ENCODE peak calls at places on chromosomes 6 and 20, in nine cellular contexts. N, G, U, P, R, S, D, E and F are unnamed samples.

GRCh38 chr6:43269273-43270007 is 26.2 kb downstream of the TTBK1 start:
- DNase-seq in N (peak; percentile 68), G (peak; percentile 45), U (no peak), P (peak; percentile 38), R (no peak), S (peak; percentile 43), D (no peak), E (no peak), F (peak; percentile 68)

GRCh38 chr6:104789770-104790190 is 69.9 kb downstream of the HACE1 start:
- DNase-seq in N (no peak), G (peak; percentile 48), U (peak; percentile 69), P (no peak), R (peak; percentile 50), S (no peak), D (no peak), E (no peak), F (no peak)

GRCh38 chr20:49768204-49769124 is 44.2 kb upstream of the SLC9A8 start:
- DNase-seq in N (peak; percentile 68), G (no peak), U (peak; percentile 90), P (peak; percentile 81), R (peak; percentile 100), S (peak; percentile 34), D (peak; percentile 81), E (peak; percentile 72), F (peak; percentile 74)

GRCh38 chr6:51450248-51450957 is 631.7 kb downstream of the TFAP2B start:
- DNase-seq in N (no peak), G (no peak), U (no peak), P (no peak), R (no peak), S (no peak), D (no peak), E (no peak), F (no peak)

GRCh38 chr6:109478222-109478805 is 4.7 kb downstream of the ZBTB24 start:
- DNase-seq in N (no peak), G (no peak), U (no peak), P (no peak), R (no peak), S (no peak), D (no peak), E (no peak), F (no peak)

GRCh38 chr6:99138445-99138844 is 190.7 kb upstream of the FBXL4 start:
- DNase-seq in N (no peak), G (no peak), U (no peak), P (no peak), R (no peak), S (no peak), D (no peak), E (no peak), F (no peak)

GRCh38 chr6:3489032-3489757 is 32.3 kb upstream of the SLC22A23 start:
- DNase-seq in N (no peak), G (no peak), U (peak; percentile 81), P (no peak), R (peak; percentile 47), S (no peak), D (no peak), E (no peak), F (peak; percentile 88)

GRCh38 chr6:139752086-139752485 is 377.6 kb upstream of the CITED2 start:
- DNase-seq in N (no peak), G (no peak), U (no peak), P (no peak), R (no peak), S (no peak), D (no peak), E (no peak), F (no peak)

GRCh38 chr20:25310921-25311728 is 63.2 kb downstream of the PYGB start:
- DNase-seq in N (peak; percentile 36), G (no peak), U (peak; percentile 93), P (no peak), R (peak; percentile 44), S (no peak), D (no peak), E (no peak), F (no peak)

GRCh38 chr6:3612341-3613041 is 139.0 kb downstream of the PXDC1 start:
- DNase-seq in N (no peak), G (no peak), U (peak; percentile 94), P (no peak), R (peak; percentile 94), S (no peak), D (peak; percentile 37), E (no peak), F (no peak)

GRCh38 chr6:14555804-14556203 is 438.2 kb downstream of the CD83 start:
- DNase-seq in N (no peak), G (no peak), U (no peak), P (no peak), R (no peak), S (no peak), D (no peak), E (no peak), F (no peak)

GRCh38 chr6:4664117-4664626 is 112.0 kb upstream of the CDYL start:
- DNase-seq in N (no peak), G (no peak), U (peak; percentile 91), P (no peak), R (no peak), S (peak; percentile 20), D (peak; percentile 89), E (peak; percentile 78), F (no peak)

GRCh38 chr20:39825524-39825923 is 863.4 kb downstream of the DHX35 start:
- DNase-seq in N (no peak), G (no peak), U (no peak), P (no peak), R (no peak), S (no peak), D (no peak), E (no peak), F (no peak)

GRCh38 chr20:8964944-8965562 is 103.8 kb upstream of the PLCB4 start:
- DNase-seq in N (no peak), G (no peak), U (no peak), P (no peak), R (no peak), S (no peak), D (no peak), E (no peak), F (no peak)

GRCh38 chr6:132964868-132965382 is 150.6 kb downstream of the RPS12 start:
- DNase-seq in N (no peak), G (no peak), U (no peak), P (no peak), R (no peak), S (no peak), D (no peak), E (no peak), F (no peak)
- TF ChIP-seq CTCF in N (no peak), G (no peak), U (no peak), P (no peak), R (peak; percentile 25), S (no peak), D (no peak), E (no peak), F (no peak)

GRCh38 chr20:31707258-31707615 is 15.4 kb downstream of the BCL2L1 start:
- DNase-seq in N (no peak), G (no peak), U (no peak), P (no peak), R (no peak), S (no peak), D (no peak), E (no peak), F (no peak)

GRCh38 chr20:31706607-31707257 is 15.9 kb downstream of the BCL2L1 start:
- DNase-seq in N (peak; percentile 71), G (no peak), U (no peak), P (no peak), R (peak; percentile 46), S (no peak), D (no peak), E (no peak), F (no peak)

GRCh38 chr20:31705598-31706597 is 16.8 kb downstream of the BCL2L1 start:
- DNase-seq in N (no peak), G (peak; percentile 89), U (no peak), P (no peak), R (no peak), S (no peak), D (no peak), E (no peak), F (peak; percentile 38)

GRCh38 chr20:31705191-31705590 is 17.5 kb downstream of the BCL2L1 start:
- DNase-seq in N (no peak), G (no peak), U (no peak), P (no peak), R (no peak), S (no peak), D (no peak), E (no peak), F (no peak)

DNA sequence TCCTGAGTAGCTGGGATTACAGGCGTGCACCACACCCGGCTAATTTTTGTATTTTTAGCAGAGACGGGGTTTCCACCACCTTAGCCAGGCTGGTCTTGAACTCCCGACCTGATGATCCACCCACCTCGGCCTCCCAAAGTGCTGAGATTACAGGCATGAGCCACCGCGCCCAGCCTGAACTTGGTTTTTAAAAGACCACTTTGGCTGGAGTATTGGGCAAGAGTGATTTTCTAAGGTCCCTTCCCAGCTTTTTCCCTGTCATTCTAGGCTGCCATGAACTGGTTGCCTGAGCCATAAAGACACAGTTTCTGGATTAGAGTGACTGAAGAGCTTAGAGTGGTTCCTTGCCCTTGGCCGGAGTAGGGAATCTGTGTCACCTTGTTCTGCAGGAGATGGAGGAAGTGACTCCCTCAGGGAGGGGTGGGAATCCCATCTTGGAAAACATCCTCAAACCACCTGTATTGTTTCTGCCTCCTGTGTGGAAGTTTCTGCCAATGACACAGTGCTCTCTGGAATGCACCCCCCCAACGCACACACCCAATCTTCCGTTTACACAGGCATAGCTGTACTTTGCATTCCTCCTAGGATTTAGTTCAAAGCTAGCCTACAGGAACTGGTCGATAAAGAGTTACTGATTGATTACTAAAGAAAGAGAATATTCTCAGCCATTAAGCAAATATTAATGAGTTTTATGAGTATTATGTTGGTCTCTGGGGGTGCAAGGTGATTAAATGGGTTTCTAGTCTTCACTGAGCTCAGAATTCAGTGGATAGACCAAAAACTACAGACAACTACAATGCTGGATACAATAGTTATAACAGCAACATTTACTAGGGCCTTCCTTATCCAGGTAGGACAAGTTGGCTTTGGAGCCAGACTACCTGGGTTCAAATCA is 18.2 kb downstream of the BCL2L1 start:
- DNase-seq in N (peak; percentile 76), G (no peak), U (peak; percentile 85), P (no peak), R (peak; percentile 98), S (peak; percentile 86), D (peak; percentile 34), E (no peak), F (peak; percentile 77)
- H3K4me1 ChIP-seq in N (peaks cover 79% of the 10 kb centered on the region), G (peaks cover 71% of the 10 kb centered on the region), U (peaks cover 22% of the 10 kb centered on the region), P (no peaks in the 10 kb centered on the region), R (peaks cover 90% of the 10 kb centered on the region), S (peaks cover 86% of the 10 kb centered on the region), D (no peaks in the 10 kb centered on the region), E (peaks cover 82% of the 10 kb centered on the region), F (peaks cover 11% of the 10 kb centered on the region)

DNA sequence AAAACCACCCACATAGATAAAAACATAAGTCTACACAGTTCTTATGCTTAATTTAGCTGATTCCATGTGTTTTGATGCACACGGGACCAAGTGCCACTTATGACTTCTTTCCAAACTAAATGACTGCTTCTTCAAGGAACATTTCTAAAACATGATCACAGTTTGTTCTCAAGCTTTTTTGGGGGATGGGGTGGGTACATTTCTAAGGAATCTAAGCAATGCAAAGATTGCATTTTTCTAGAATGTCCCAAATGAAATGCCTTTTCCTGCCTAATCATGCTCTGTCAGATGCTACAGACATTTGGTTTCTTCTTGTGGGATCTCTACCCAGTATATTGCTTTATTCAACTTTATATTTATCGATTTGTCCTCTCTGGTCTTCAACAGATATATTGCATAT is 496.8 kb upstream of the JAG1 start:
- DNase-seq in N (no peak), G (no peak), U (peak; percentile 35), P (no peak), R (no peak), S (no peak), D (no peak), E (no peak), F (no peak)
- H3K27ac ChIP-seq in N (peak overlapping the region; percentile 11), G (no peak overlapping the region), U (no peak overlapping the region), P (no peak overlapping the region), R (no peak overlapping the region), S (no peak overlapping the region), D (peak overlapping the region; percentile 7), E (no peak overlapping the region), F (no peak overlapping the region)

GRCh38 chr20:19026901-19027644 is 185.4 kb upstream of the SLC24A3 start:
- DNase-seq in N (no peak), G (no peak), U (no peak), P (peak; percentile 60), R (no peak), S (no peak), D (no peak), E (no peak), F (peak; percentile 76)
- TF ChIP-seq CTCF in N (no peak), G (no peak), U (no peak), P (peak; percentile 57), R (no peak), S (no peak), D (no peak), E (no peak), F (peak; percentile 66)